ENCODE peak calls at places on chromosomes 2 and 18, in four cellular contexts. G is stimulated activated CD4-positive, alpha-beta T cell treated with anti-CD3 and anti-CD28 coated beads, TNF-alpha, amount 100 ng/mL, for 4 hours; F is activated CD4-positive, alpha-beta T cell treated with anti-CD3 and anti-CD28 coated beads, Interleukin-2, amount 50 U/mL, for 24 hours; D is AG08396. B is an unnamed sample.

GRCh38 chr2:44120428-44120827 is 48.2 kb upstream of the PPM1B start:
- DNase-seq in D (peak; percentile 66), G (no peak), F (no peak), B (peak; percentile 56)

GRCh38 chr2:238513346-238513745 is 86.6 kb downstream of the ASB1 start:
- DNase-seq in F (no peak), G (no peak), D (peak; percentile 76), B (peak; percentile 52)

GRCh38 chr18:59867337-59868104 is 32.3 kb upstream of the PMAIP1 start:
- DNase-seq in G (no peak), F (no peak), D (no peak), B (no peak)

GRCh38 chr2:47208852-47209606 is 53.9 kb upstream of the STPG4 start:
- DNase-seq in F (no peak), G (no peak), D (no peak), B (no peak)

GRCh38 chr18:66461344-66461743 is 142.5 kb downstream of the CDH19 start:
- DNase-seq in G (no peak), F (no peak), D (no peak), B (no peak)

GRCh38 chr2:160397530-160397865 is 96.1 kb downstream of the RBMS1 start:
- DNase-seq in G (no peak), F (no peak), D (no peak), B (no peak)

GRCh38 chr2:8538531-8538930 is 143.3 kb upstream of the ID2 start:
- DNase-seq in D (no peak), F (no peak), G (no peak), B (no peak)

GRCh38 chr18:28365406-28365805 is 188.5 kb upstream of the CDH2 start:
- DNase-seq in D (no peak), F (no peak), G (no peak), B (no peak)

GRCh38 chr2:134402385-134402784 is 148.5 kb downstream of the MGAT5 start:
- DNase-seq in D (no peak), G (no peak), F (no peak), B (peak; percentile 49)

GRCh38 chr2:222523783-222524544 is 99.6 kb downstream of the SGPP2 start:
- DNase-seq in D (no peak), F (no peak), G (no peak), B (no peak)

GRCh38 chr18:4677006-4677405 is 221.9 kb upstream of the DLGAP1 start:
- DNase-seq in F (no peak), D (no peak), G (no peak), B (no peak)

GRCh38 chr2:175430236-175430635 is 248.7 kb upstream of the ATP5MC3 start:
- DNase-seq in G (no peak), F (no peak), D (no peak), B (no peak)

GRCh38 chr2:15870565-15870964 is 69.8 kb upstream of the MYCN start:
- DNase-seq in G (no peak), D (no peak), F (no peak), B (no peak)

GRCh38 chr2:192379736-192380135 is 185.0 kb upstream of the TMEFF2 start:
- DNase-seq in G (no peak), D (no peak), F (no peak), B (no peak)

GRCh38 chr2:74525717-74526648 is at the start of gene DQX1:
- DNase-seq in D (no peak), G (no peak), F (no peak), B (peak; percentile 28)

GRCh38 chr2:225282858-225283693 is 116.4 kb upstream of the NYAP2 start:
- DNase-seq in G (no peak), F (no peak), D (peak; percentile 42), B (peak; percentile 9)

GRCh38 chr2:120772261-120772660 is 36.6 kb downstream of the GLI2 start:
- DNase-seq in D (no peak), G (no peak), F (no peak), B (no peak)

GRCh38 chr2:238020816-238021215 is 40.0 kb upstream of the SCLY start:
- DNase-seq in D (no peak), G (no peak), F (no peak), B (no peak)

GRCh38 chr2:232927793-232928563 is 57.9 kb downstream of the SNORC start:
- DNase-seq in G (no peak), D (peak; percentile 38), F (no peak), B (no peak)

GRCh38 chr2:19353721-19354050 is 4.7 kb downstream of the OSR1 start:
- DNase-seq in F (no peak), G (no peak), D (no peak), B (no peak)

GRCh38 chr2:235088608-235089020 is 136.8 kb downstream of the SH3BP4 start:
- DNase-seq in F (no peak), G (no peak), D (no peak), B (peak; percentile 22)

GRCh38 chr2:26537069-26537825 is 59.3 kb upstream of the OTOF start:
- DNase-seq in G (no peak), D (no peak), F (no peak), B (no peak)

GRCh38 chr2:43228341-43228751 is 1.9 kb upstream of the ZFP36L2 start:
- DNase-seq in G (no peak), F (no peak), D (no peak), B (no peak)

GRCh38 chr2:8238521-8239230 is 443.2 kb upstream of the ID2 start:
- DNase-seq in D (no peak), G (no peak), F (no peak), B (no peak)

GRCh38 chr2:133062174-133062573 is 392.2 kb upstream of the LYPD1 start:
- DNase-seq in G (no peak), D (no peak), F (no peak), B (no peak)

GRCh38 chr2:197798187-197798586 is 6.2 kb upstream of the PLCL1 start:
- DNase-seq in D (no peak), F (no peak), G (no peak), B (no peak)

GRCh38 chr2:62568983-62569837 is 63.2 kb upstream of the TMEM17 start:
- DNase-seq in F (no peak), D (no peak), G (no peak), B (no peak)

GRCh38 chr18:8260319-8260718 is 348.9 kb upstream of the RAB12 start:
- DNase-seq in G (no peak), F (no peak), D (no peak), B (no peak)

GRCh38 chr2:881204-881918 is 69.3 kb upstream of the SNTG2 start:
- DNase-seq in G (no peak), F (no peak), D (no peak), B (no peak)

GRCh38 chr18:51400721-51401120 is 203.2 kb upstream of the MEX3C start:
- DNase-seq in F (no peak), D (no peak), G (no peak), B (no peak)

GRCh38 chr2:230714122-230714453 is 1.4 kb downstream of the CAB39 start:
- DNase-seq in F (no peak), D (peak; percentile 84), G (no peak), B (peak; percentile 83)

GRCh38 chr2:149651229-149651628 is 63.7 kb upstream of the MMADHC start:
- DNase-seq in G (no peak), D (no peak), F (no peak), B (no peak)

GRCh38 chr2:23423062-23423872 is 38.3 kb downstream of the KLHL29 start:
- DNase-seq in D (no peak), F (no peak), G (no peak), B (no peak)

GRCh38 chr18:21672868-21673267 is 31.7 kb downstream of the ABHD3 start:
- DNase-seq in D (peak; percentile 32), G (no peak), F (no peak), B (no peak)

GRCh38 chr2:62525549-62525948 is 19.6 kb upstream of the TMEM17 start:
- DNase-seq in G (no peak), D (no peak), F (no peak), B (no peak)

GRCh38 chr18:13181765-13182164 is 36.8 kb upstream of the LDLRAD4 start:
- DNase-seq in F (no peak), G (no peak), D (no peak), B (no peak)

GRCh38 chr2:175461839-175462238 is 280.3 kb upstream of the ATP5MC3 start:
- DNase-seq in D (no peak), G (no peak), F (no peak), B (no peak)

GRCh38 chr18:69840445-69840844 is 107.2 kb downstream of the CD226 start:
- DNase-seq in F (no peak), G (no peak), D (no peak), B (no peak)

GRCh38 chr2:203886579-203887230 is 19.1 kb downstream of the CTLA4 start:
- DNase-seq in D (no peak), G (no peak), F (no peak), B (no peak)

B was measured in hepatic stellate cell.